ENCODE peak calls at places on chromosomes 5 and 9, in seven cellular contexts. One of them, this sample, is unnamed.

GRCh38 chr5:123157797-123158528 is 68.9 kb downstream of the PRDM6 start:
- DNase-seq in uterus: no peak
- DNase-seq in tibial nerve: no peak
- DNase-seq in breast epithelium: no peak
- DNase-seq in heart left ventricle: no peak
- DNase-seq in right lobe of liver: no peak
- DNase-seq in transverse colon: no peak
- DNase-seq in this sample: no peak

GRCh38 chr9:114082017-114082735 is 4.1 kb upstream of the AMBP start:
- DNase-seq in breast epithelium: peak; percentile 94
- DNase-seq in right lobe of liver: peak; percentile 82
- DNase-seq in heart left ventricle: peak; percentile 87
- DNase-seq in uterus: peak; percentile 91
- DNase-seq in tibial nerve: peak; percentile 81
- DNase-seq in transverse colon: peak; percentile 92
- DNase-seq in this sample: peak; percentile 88

GRCh38 chr5:126816649-126817048 is 39.7 kb downstream of the LMNB1 start:
- DNase-seq in transverse colon: no peak
- DNase-seq in tibial nerve: no peak
- DNase-seq in heart left ventricle: no peak
- DNase-seq in breast epithelium: no peak
- DNase-seq in uterus: no peak
- DNase-seq in right lobe of liver: no peak
- DNase-seq in this sample: no peak

GRCh38 chr5:167285591-167285990 is 1005.9 kb upstream of the WWC1 start:
- DNase-seq in heart left ventricle: no peak
- DNase-seq in uterus: no peak
- DNase-seq in right lobe of liver: no peak
- DNase-seq in breast epithelium: no peak
- DNase-seq in transverse colon: no peak
- DNase-seq in tibial nerve: no peak
- DNase-seq in this sample: no peak

GRCh38 chr9:407255-407654 is 192.6 kb downstream of the DOCK8 start:
- DNase-seq in heart left ventricle: no peak
- DNase-seq in tibial nerve: no peak
- DNase-seq in transverse colon: no peak
- DNase-seq in right lobe of liver: no peak
- DNase-seq in breast epithelium: no peak
- DNase-seq in uterus: no peak
- DNase-seq in this sample: no peak

GRCh38 chr9:438066-438465 is 223.4 kb downstream of the DOCK8 start:
- DNase-seq in tibial nerve: no peak
- DNase-seq in breast epithelium: no peak
- DNase-seq in uterus: no peak
- DNase-seq in right lobe of liver: no peak
- DNase-seq in transverse colon: no peak
- DNase-seq in heart left ventricle: no peak
- DNase-seq in this sample: no peak

GRCh38 chr5:58149345-58149744 is 310.5 kb downstream of the PLK2 start:
- DNase-seq in heart left ventricle: no peak
- DNase-seq in breast epithelium: no peak
- DNase-seq in right lobe of liver: no peak
- DNase-seq in transverse colon: no peak
- DNase-seq in uterus: no peak
- DNase-seq in tibial nerve: no peak
- DNase-seq in this sample: no peak

GRCh38 chr9:92641092-92641809 is 28.7 kb downstream of the IPPK start:
- DNase-seq in uterus: no peak
- DNase-seq in right lobe of liver: no peak
- DNase-seq in breast epithelium: no peak
- DNase-seq in tibial nerve: no peak
- DNase-seq in transverse colon: no peak
- DNase-seq in heart left ventricle: no peak
- DNase-seq in this sample: peak; percentile 45

GRCh38 chr5:160298189-160298588 is 14.2 kb downstream of the CCNJL start:
- DNase-seq in right lobe of liver: no peak
- DNase-seq in tibial nerve: no peak
- DNase-seq in heart left ventricle: no peak
- DNase-seq in transverse colon: no peak
- DNase-seq in uterus: no peak
- DNase-seq in breast epithelium: no peak
- DNase-seq in this sample: peak; percentile 82

GRCh38 chr5:77546-77945 is 14.4 kb upstream of the PLEKHG4B start:
- DNase-seq in right lobe of liver: no peak
- DNase-seq in transverse colon: no peak
- DNase-seq in uterus: no peak
- DNase-seq in breast epithelium: no peak
- DNase-seq in heart left ventricle: no peak
- DNase-seq in tibial nerve: no peak
- DNase-seq in this sample: no peak

GRCh38 chr9:79028101-79028500 is 543.7 kb upstream of the TLE4 start:
- DNase-seq in uterus: no peak
- DNase-seq in heart left ventricle: no peak
- DNase-seq in transverse colon: no peak
- DNase-seq in right lobe of liver: no peak
- DNase-seq in tibial nerve: no peak
- DNase-seq in breast epithelium: no peak
- DNase-seq in this sample: no peak

GRCh38 chr9:101098392-101098791 is 69.9 kb downstream of the PLPPR1 start:
- DNase-seq in right lobe of liver: no peak
- DNase-seq in breast epithelium: no peak
- DNase-seq in tibial nerve: no peak
- DNase-seq in uterus: no peak
- DNase-seq in heart left ventricle: no peak
- DNase-seq in transverse colon: no peak
- DNase-seq in this sample: no peak

GRCh38 chr5:140182803-140183367 is 7.9 kb downstream of the CYSTM1 start:
- DNase-seq in transverse colon: peak; percentile 54
- DNase-seq in right lobe of liver: no peak
- DNase-seq in heart left ventricle: peak; percentile 40
- DNase-seq in uterus: peak; percentile 27
- DNase-seq in tibial nerve: no peak
- DNase-seq in breast epithelium: no peak
- DNase-seq in this sample: no peak

GRCh38 chr5:157116483-157116954 is 7.7 kb upstream of the HAVCR2 start:
- DNase-seq in tibial nerve: no peak
- DNase-seq in heart left ventricle: no peak
- DNase-seq in transverse colon: no peak
- DNase-seq in right lobe of liver: no peak
- DNase-seq in breast epithelium: no peak
- DNase-seq in uterus: no peak
- DNase-seq in this sample: no peak

GRCh38 chr5:172149073-172149472 is 39.0 kb downstream of the STK10 start:
- DNase-seq in heart left ventricle: no peak
- DNase-seq in right lobe of liver: no peak
- DNase-seq in uterus: no peak
- DNase-seq in tibial nerve: no peak
- DNase-seq in transverse colon: no peak
- DNase-seq in breast epithelium: no peak
- DNase-seq in this sample: peak; percentile 25

GRCh38 chr5:142825378-142826089 is 55.4 kb downstream of the ARHGAP26 start:
- DNase-seq in right lobe of liver: no peak
- DNase-seq in heart left ventricle: peak; percentile 71
- DNase-seq in transverse colon: peak; percentile 51
- DNase-seq in tibial nerve: no peak
- DNase-seq in breast epithelium: no peak
- DNase-seq in uterus: no peak
- DNase-seq in this sample: no peak

GRCh38 chr5:76838481-76839261 is 11.1 kb upstream of the S100Z start:
- DNase-seq in uterus: no peak
- DNase-seq in transverse colon: peak; percentile 51
- DNase-seq in tibial nerve: no peak
- DNase-seq in right lobe of liver: no peak
- DNase-seq in breast epithelium: no peak
- DNase-seq in heart left ventricle: no peak
- DNase-seq in this sample: no peak

GRCh38 chr9:2015581-2016410 is 649 bp downstream of the SMARCA2 start:
- DNase-seq in tibial nerve: peak; percentile 15
- DNase-seq in heart left ventricle: peak; percentile 57
- DNase-seq in uterus: peak; percentile 60
- DNase-seq in transverse colon: peak; percentile 61
- DNase-seq in breast epithelium: peak; percentile 63
- DNase-seq in right lobe of liver: peak; percentile 59
- DNase-seq in this sample: peak; percentile 93

GRCh38 chr5:72619251-72619650 is 112.0 kb upstream of the ZNF366 start:
- DNase-seq in tibial nerve: no peak
- DNase-seq in breast epithelium: no peak
- DNase-seq in right lobe of liver: no peak
- DNase-seq in heart left ventricle: no peak
- DNase-seq in uterus: no peak
- DNase-seq in transverse colon: no peak
- DNase-seq in this sample: no peak

GRCh38 chr5:74040065-74040551 is 414.1 kb downstream of the ARHGEF28 start:
- DNase-seq in transverse colon: no peak
- DNase-seq in breast epithelium: no peak
- DNase-seq in tibial nerve: no peak
- DNase-seq in right lobe of liver: no peak
- DNase-seq in uterus: no peak
- DNase-seq in heart left ventricle: peak; percentile 25
- DNase-seq in this sample: no peak

GRCh38 chr5:72235725-72236124 is 84.3 kb downstream of the MRPS27 start:
- DNase-seq in right lobe of liver: no peak
- DNase-seq in tibial nerve: no peak
- DNase-seq in transverse colon: no peak
- DNase-seq in heart left ventricle: no peak
- DNase-seq in uterus: no peak
- DNase-seq in breast epithelium: no peak
- DNase-seq in this sample: no peak

DNA sequence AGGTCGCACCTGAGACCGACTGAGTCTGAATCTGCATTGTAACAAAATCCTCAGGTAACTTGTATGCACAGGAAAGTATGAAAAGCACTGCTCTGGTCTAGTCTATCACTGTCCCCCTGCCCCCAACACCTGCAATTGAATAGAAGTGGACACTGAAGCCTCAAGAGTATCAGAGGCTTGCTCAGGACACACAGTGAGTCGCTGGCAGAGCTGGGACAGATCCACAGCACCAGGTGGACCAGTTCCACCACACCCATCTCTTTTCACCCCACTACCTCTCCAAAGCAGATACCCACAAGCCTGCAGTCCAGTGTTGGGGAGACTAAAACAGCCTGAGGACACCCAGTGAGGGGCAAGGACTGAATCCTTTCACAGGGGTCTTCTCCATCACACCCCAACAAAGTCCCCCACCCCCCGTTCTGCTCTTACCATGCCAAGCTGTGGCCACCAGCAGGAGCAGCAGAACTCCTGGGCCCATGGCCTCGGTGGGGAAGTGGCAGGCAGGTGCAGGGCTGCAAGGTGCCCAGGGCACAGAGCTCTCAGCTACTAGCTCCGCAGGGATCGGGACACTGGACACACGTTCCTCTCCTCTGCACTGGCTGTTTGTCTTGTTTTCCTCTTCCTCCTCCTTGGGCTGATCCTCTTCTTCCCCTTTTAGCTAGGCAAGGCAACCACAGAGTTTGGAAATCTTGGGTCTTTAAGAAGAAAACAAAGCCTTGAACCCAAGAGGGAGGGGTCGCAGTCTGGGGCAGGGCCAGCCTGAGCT is at the start of gene CSF1R:
- DNase-seq in breast epithelium: no peak
- DNase-seq in heart left ventricle: peak; percentile 17
- DNase-seq in right lobe of liver: no peak
- DNase-seq in tibial nerve: no peak
- DNase-seq in uterus: no peak
- DNase-seq in transverse colon: no peak
- DNase-seq in this sample: no peak
- TF ChIP-seq POLR2A in breast epithelium: no peak
- TF ChIP-seq POLR2A in heart left ventricle: no peak
- TF ChIP-seq POLR2A in right lobe of liver: peak; percentile 21
- TF ChIP-seq POLR2A in tibial nerve: no peak
- TF ChIP-seq POLR2A in uterus: no peak
- TF ChIP-seq POLR2A in transverse colon: no peak
- TF ChIP-seq POLR2A in this sample: no peak

DNA sequence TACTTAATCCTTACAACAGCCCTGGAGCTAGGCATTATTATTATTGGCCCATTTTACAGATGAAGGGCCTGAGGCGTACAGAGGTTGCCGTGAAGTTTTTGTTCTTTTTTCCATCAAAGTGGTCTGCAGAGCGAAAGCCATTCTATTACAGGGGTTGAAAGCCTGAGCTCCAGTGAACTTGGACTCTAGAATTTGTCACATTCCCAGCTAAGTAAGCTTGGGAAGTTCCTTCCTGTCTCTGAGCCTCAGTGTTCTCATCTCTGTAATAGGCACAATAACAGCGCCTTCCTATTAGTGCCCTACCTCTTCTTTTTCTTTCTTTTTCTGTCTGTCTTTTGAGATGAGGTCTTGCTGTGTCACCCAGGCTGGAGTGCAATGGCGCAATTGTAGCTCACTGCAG is 44.2 kb upstream of the NKX2-5 start:
- DNase-seq in breast epithelium: no peak
- DNase-seq in transverse colon: no peak
- DNase-seq in heart left ventricle: no peak
- DNase-seq in right lobe of liver: no peak
- DNase-seq in tibial nerve: no peak
- DNase-seq in uterus: no peak
- DNase-seq in this sample: no peak
- H3K27ac ChIP-seq in breast epithelium: no peak overlapping the region
- H3K27ac ChIP-seq in transverse colon: no peak overlapping the region
- H3K27ac ChIP-seq in heart left ventricle: peak overlapping the region; percentile 60
- H3K27ac ChIP-seq in right lobe of liver: no peak overlapping the region
- H3K27ac ChIP-seq in tibial nerve: no peak overlapping the region
- H3K27ac ChIP-seq in uterus: no peak overlapping the region
- H3K27ac ChIP-seq in this sample: no peak overlapping the region

GRCh38 chr9:121713400-121714070 is 62.1 kb downstream of the DAB2IP start:
- DNase-seq in right lobe of liver: no peak
- DNase-seq in tibial nerve: no peak
- DNase-seq in transverse colon: no peak
- DNase-seq in uterus: no peak
- DNase-seq in breast epithelium: no peak
- DNase-seq in heart left ventricle: no peak
- DNase-seq in this sample: no peak
- TF ChIP-seq CTCF in right lobe of liver: no peak
- TF ChIP-seq CTCF in tibial nerve: no peak
- TF ChIP-seq CTCF in transverse colon: no peak
- TF ChIP-seq CTCF in uterus: no peak
- TF ChIP-seq CTCF in breast epithelium: no peak
- TF ChIP-seq CTCF in heart left ventricle: no peak
- TF ChIP-seq CTCF in this sample: no peak

DNA sequence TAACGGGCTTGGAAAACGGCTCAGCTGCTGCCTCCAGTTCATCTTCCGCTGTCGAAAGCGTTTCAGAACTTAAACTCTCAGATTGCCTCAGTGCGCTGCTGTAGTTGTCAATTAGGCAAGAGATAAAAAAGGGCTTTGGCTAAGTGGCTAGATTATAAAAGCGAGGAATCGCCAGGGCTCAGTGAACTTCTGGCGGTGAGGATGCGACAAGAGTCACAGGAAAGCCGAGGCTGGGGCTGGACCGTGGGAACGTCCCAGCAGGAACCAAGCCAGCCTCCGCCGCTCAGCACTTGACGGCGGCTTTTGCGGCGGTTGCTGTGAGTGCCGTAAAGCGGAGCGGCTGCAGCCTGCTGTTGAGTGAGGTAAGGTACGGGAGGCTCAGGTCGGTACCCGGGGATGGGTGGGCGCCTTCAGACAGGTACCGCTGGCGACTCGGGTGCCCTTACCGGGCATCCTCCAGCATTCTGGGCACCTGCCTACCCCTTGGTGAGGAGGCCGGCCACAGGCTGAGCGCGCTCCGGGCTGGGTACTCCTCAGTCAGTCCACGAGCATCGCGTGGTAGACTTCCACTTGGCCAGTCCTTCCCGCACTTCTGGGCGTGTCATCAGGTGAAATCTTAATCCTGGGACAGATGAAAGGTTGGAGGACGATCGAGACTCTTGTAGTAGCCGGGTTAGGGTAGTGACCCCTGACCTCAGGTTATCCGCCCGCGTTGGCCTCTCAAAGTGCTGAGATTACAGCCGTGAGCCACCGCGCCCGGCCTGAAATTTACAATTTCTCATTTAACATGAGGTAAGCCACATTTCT is at the start of gene FKTN:
- DNase-seq in transverse colon: peak; percentile 91
- DNase-seq in uterus: peak; percentile 89
- DNase-seq in tibial nerve: peak; percentile 73
- DNase-seq in heart left ventricle: peak; percentile 92
- DNase-seq in breast epithelium: peak; percentile 80
- DNase-seq in right lobe of liver: peak; percentile 90
- DNase-seq in this sample: peak; percentile 97
- TF ChIP-seq POLR2A in transverse colon: peak; percentile 20
- TF ChIP-seq POLR2A in uterus: no peak
- TF ChIP-seq POLR2A in tibial nerve: no peak
- TF ChIP-seq POLR2A in heart left ventricle: peak; percentile 40
- TF ChIP-seq POLR2A in breast epithelium: no peak
- TF ChIP-seq POLR2A in right lobe of liver: peak; percentile 37
- TF ChIP-seq POLR2A in this sample: no peak

This sample was measured in spleen.